ENCODE peak calls at places on chromosomes 7 and 10, in six cellular contexts. One of them, this sample, is unnamed.
A peak's percentile ranks its signal among the peaks of the same experiment; 100 is the strongest.

GRCh38 chr7:154699421-154699820 is 303.5 kb downstream of the PAXIP1 start:
- ATAC-seq in K562: no peak
- ATAC-seq in gastrocnemius medialis: no peak
- ATAC-seq in HepG2: no peak
- ATAC-seq in IMR-90: no peak
- ATAC-seq in psoas muscle: no peak
- ATAC-seq in this sample: no peak

GRCh38 chr10:127064474-127064873 is 131.9 kb downstream of the INSYN2A start:
- ATAC-seq in K562: no peak
- ATAC-seq in gastrocnemius medialis: no peak
- ATAC-seq in HepG2: no peak
- ATAC-seq in IMR-90: no peak
- ATAC-seq in psoas muscle: no peak
- ATAC-seq in this sample: no peak

GRCh38 chr7:28168393-28169158 is 12.0 kb downstream of the JAZF1 start:
- ATAC-seq in K562: no peak
- ATAC-seq in gastrocnemius medialis: no peak
- ATAC-seq in HepG2: no peak
- ATAC-seq in IMR-90: peak; percentile 8
- ATAC-seq in psoas muscle: no peak
- ATAC-seq in this sample: no peak

GRCh38 chr7:117468174-117468573 is 11.7 kb upstream of the CFTR start:
- ATAC-seq in K562: no peak
- ATAC-seq in gastrocnemius medialis: no peak
- ATAC-seq in HepG2: no peak
- ATAC-seq in IMR-90: no peak
- ATAC-seq in psoas muscle: no peak
- ATAC-seq in this sample: no peak

GRCh38 chr10:113525713-113526112 is 27.1 kb upstream of the HABP2 start:
- ATAC-seq in K562: no peak
- ATAC-seq in gastrocnemius medialis: no peak
- ATAC-seq in HepG2: no peak
- ATAC-seq in IMR-90: no peak
- ATAC-seq in psoas muscle: no peak
- ATAC-seq in this sample: no peak

GRCh38 chr10:74883428-74883827 is 57.0 kb downstream of the KAT6B start:
- ATAC-seq in K562: no peak
- ATAC-seq in gastrocnemius medialis: no peak
- ATAC-seq in HepG2: no peak
- ATAC-seq in IMR-90: no peak
- ATAC-seq in psoas muscle: no peak
- ATAC-seq in this sample: no peak

GRCh38 chr7:139340808-139341057 is 404 bp upstream of the FMC1 start:
- ATAC-seq in K562: no peak
- ATAC-seq in gastrocnemius medialis: peak; percentile 32
- ATAC-seq in HepG2: no peak
- ATAC-seq in IMR-90: peak; percentile 11
- ATAC-seq in psoas muscle: peak; percentile 29
- ATAC-seq in this sample: peak; percentile 16

GRCh38 chr7:8015095-8015745 is 46.6 kb downstream of the GLCCI1 start:
- ATAC-seq in K562: no peak
- ATAC-seq in gastrocnemius medialis: no peak
- ATAC-seq in HepG2: no peak
- ATAC-seq in IMR-90: no peak
- ATAC-seq in psoas muscle: no peak
- ATAC-seq in this sample: no peak

GRCh38 chr7:6497637-6497905 is 49.8 kb upstream of the DAGLB start:
- ATAC-seq in K562: no peak
- ATAC-seq in gastrocnemius medialis: no peak
- ATAC-seq in HepG2: peak; percentile 41
- ATAC-seq in IMR-90: no peak
- ATAC-seq in psoas muscle: no peak
- ATAC-seq in this sample: no peak

GRCh38 chr7:104230606-104231005 is 22.8 kb upstream of the ORC5 start:
- ATAC-seq in K562: no peak
- ATAC-seq in gastrocnemius medialis: no peak
- ATAC-seq in HepG2: no peak
- ATAC-seq in IMR-90: no peak
- ATAC-seq in psoas muscle: no peak
- ATAC-seq in this sample: no peak

GRCh38 chr10:110971638-110972037 is 52.2 kb downstream of the SHOC2 start:
- ATAC-seq in K562: no peak
- ATAC-seq in gastrocnemius medialis: no peak
- ATAC-seq in HepG2: no peak
- ATAC-seq in IMR-90: no peak
- ATAC-seq in psoas muscle: no peak
- ATAC-seq in this sample: no peak

GRCh38 chr7:65225422-65226006 is 148.1 kb upstream of the ZNF92 start:
- ATAC-seq in K562: no peak
- ATAC-seq in gastrocnemius medialis: no peak
- ATAC-seq in HepG2: no peak
- ATAC-seq in IMR-90: no peak
- ATAC-seq in psoas muscle: no peak
- ATAC-seq in this sample: no peak

GRCh38 chr10:47396311-47396717 is 12.2 kb upstream of the ZNF488 start:
- ATAC-seq in K562: no peak
- ATAC-seq in gastrocnemius medialis: no peak
- ATAC-seq in HepG2: no peak
- ATAC-seq in IMR-90: peak; percentile 51
- ATAC-seq in psoas muscle: no peak
- ATAC-seq in this sample: no peak

GRCh38 chr7:95874541-95875265 is 102.3 kb downstream of the DYNC1I1 start:
- ATAC-seq in K562: no peak
- ATAC-seq in gastrocnemius medialis: peak; percentile 78
- ATAC-seq in HepG2: no peak
- ATAC-seq in IMR-90: no peak
- ATAC-seq in psoas muscle: peak; percentile 42
- ATAC-seq in this sample: no peak

GRCh38 chr10:61286695-61287094 is 166.5 kb downstream of the TMEM26 start:
- ATAC-seq in K562: no peak
- ATAC-seq in gastrocnemius medialis: no peak
- ATAC-seq in HepG2: no peak
- ATAC-seq in IMR-90: no peak
- ATAC-seq in psoas muscle: no peak
- ATAC-seq in this sample: no peak

GRCh38 chr10:32048282-32048681 is 7.9 kb downstream of the KIF5B start:
- ATAC-seq in K562: no peak
- ATAC-seq in gastrocnemius medialis: no peak
- ATAC-seq in HepG2: no peak
- ATAC-seq in IMR-90: no peak
- ATAC-seq in psoas muscle: no peak
- ATAC-seq in this sample: no peak

GRCh38 chr10:101139421-101139911 is 8.4 kb downstream of the TLX1 start:
- ATAC-seq in K562: no peak
- ATAC-seq in gastrocnemius medialis: no peak
- ATAC-seq in HepG2: peak; percentile 60
- ATAC-seq in IMR-90: peak; percentile 31
- ATAC-seq in psoas muscle: no peak
- ATAC-seq in this sample: no peak

GRCh38 chr7:6614941-6615737 is at the start of gene ZNF853:
- ATAC-seq in K562: no peak
- ATAC-seq in gastrocnemius medialis: peak; percentile 23
- ATAC-seq in HepG2: peak; percentile 78
- ATAC-seq in IMR-90: peak; percentile 74
- ATAC-seq in psoas muscle: peak; percentile 37
- ATAC-seq in this sample: peak; percentile 64

GRCh38 chr10:103720328-103720963 is 134.9 kb downstream of the SH3PXD2A start:
- ATAC-seq in K562: no peak
- ATAC-seq in gastrocnemius medialis: no peak
- ATAC-seq in HepG2: no peak
- ATAC-seq in IMR-90: peak; percentile 91
- ATAC-seq in psoas muscle: peak; percentile 31
- ATAC-seq in this sample: no peak

GRCh38 chr10:112973805-112974204 is 23.8 kb downstream of the TCF7L2 start:
- ATAC-seq in K562: no peak
- ATAC-seq in gastrocnemius medialis: no peak
- ATAC-seq in HepG2: no peak
- ATAC-seq in IMR-90: no peak
- ATAC-seq in psoas muscle: no peak
- ATAC-seq in this sample: no peak

GRCh38 chr7:151599401-151600227 is 79.9 kb upstream of the RHEB start:
- ATAC-seq in K562: peak; percentile 39
- ATAC-seq in gastrocnemius medialis: peak; percentile 88
- ATAC-seq in HepG2: no peak
- ATAC-seq in IMR-90: peak; percentile 84
- ATAC-seq in psoas muscle: peak; percentile 93
- ATAC-seq in this sample: peak; percentile 94

GRCh38 chr7:84364708-84365107 is 170.1 kb upstream of the SEMA3A start:
- ATAC-seq in K562: no peak
- ATAC-seq in gastrocnemius medialis: no peak
- ATAC-seq in HepG2: no peak
- ATAC-seq in IMR-90: peak; percentile 80
- ATAC-seq in psoas muscle: no peak
- ATAC-seq in this sample: no peak

GRCh38 chr10:76397210-76397881 is 965.9 kb downstream of the LRMDA start:
- ATAC-seq in K562: no peak
- ATAC-seq in gastrocnemius medialis: no peak
- ATAC-seq in HepG2: no peak
- ATAC-seq in IMR-90: no peak
- ATAC-seq in psoas muscle: peak; percentile 39
- ATAC-seq in this sample: peak; percentile 72
- TF ChIP-seq CTCF in K562: no peak
- TF ChIP-seq CTCF in gastrocnemius medialis: no peak
- TF ChIP-seq CTCF in HepG2: no peak
- TF ChIP-seq CTCF in IMR-90: no peak
- TF ChIP-seq CTCF in psoas muscle: no peak
- TF ChIP-seq CTCF in this sample: peak; percentile 10

DNA sequence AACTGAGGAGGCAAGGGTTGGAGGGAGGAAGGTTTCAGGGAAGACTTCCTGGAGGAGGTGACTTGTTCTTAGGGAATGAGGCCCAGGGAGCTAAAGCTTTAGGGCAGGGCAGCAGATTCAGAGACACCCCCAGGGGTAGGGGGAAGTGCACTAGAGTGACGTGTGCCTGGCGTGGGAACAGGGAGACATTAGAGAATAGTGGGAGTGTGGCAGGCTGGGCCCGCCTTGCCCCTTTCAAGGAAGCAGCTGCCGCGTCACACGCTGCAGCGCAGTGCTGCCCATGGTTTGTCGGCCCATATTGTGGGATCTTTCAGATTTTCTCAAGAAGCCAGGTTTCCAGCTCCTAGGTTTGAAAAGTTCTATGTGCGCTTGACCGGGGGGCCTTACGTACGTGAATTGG is 139.4 kb downstream of the LHPP start:
- ATAC-seq in K562: no peak
- ATAC-seq in gastrocnemius medialis: no peak
- ATAC-seq in HepG2: no peak
- ATAC-seq in IMR-90: no peak
- ATAC-seq in psoas muscle: no peak
- ATAC-seq in this sample: no peak
- H3K4me1 ChIP-seq in K562: no peaks in the 10 kb centered on the region
- H3K4me1 ChIP-seq in gastrocnemius medialis: peaks cover 8% of the 10 kb centered on the region
- H3K4me1 ChIP-seq in HepG2: peaks cover 56% of the 10 kb centered on the region
- H3K4me1 ChIP-seq in IMR-90: no peaks in the 10 kb centered on the region
- H3K4me1 ChIP-seq in psoas muscle: no peaks in the 10 kb centered on the region
- H3K4me1 ChIP-seq in this sample: no peaks in the 10 kb centered on the region

DNA sequence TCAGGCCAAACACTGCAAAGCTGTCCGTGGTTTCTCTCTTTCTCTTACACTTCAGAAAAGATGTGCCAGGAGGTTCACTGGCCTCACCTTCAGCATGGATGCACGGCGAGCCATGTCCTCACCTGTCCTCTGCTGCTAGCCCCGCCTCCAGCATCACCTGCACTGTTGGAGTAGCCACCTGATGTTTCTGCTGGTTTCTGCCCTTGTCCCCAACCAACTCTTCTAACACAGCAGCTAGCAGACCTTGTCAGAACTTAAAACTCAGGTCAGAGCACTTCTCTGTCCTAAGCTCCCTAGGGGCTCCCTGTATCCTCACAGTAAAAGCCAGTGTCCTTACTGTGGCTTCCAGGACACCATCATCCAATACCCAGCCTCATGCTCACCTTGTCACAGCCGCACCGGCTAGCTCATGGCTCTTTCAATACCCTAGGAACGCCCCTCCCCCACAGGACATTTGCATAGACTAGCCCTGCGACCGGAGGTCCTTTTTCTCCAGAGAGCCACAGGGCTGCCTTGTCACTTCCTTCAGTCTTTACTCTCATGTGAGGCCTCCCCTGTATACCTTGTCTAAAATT is 15.2 kb downstream of the PALD1 start:
- ATAC-seq in K562: peak; percentile 73
- ATAC-seq in gastrocnemius medialis: no peak
- ATAC-seq in HepG2: no peak
- ATAC-seq in IMR-90: no peak
- ATAC-seq in psoas muscle: no peak
- ATAC-seq in this sample: no peak
- TF ChIP-seq CTCF in K562: no peak
- TF ChIP-seq CTCF in gastrocnemius medialis: no peak
- TF ChIP-seq CTCF in HepG2: no peak
- TF ChIP-seq CTCF in IMR-90: no peak
- TF ChIP-seq CTCF in psoas muscle: no peak
- TF ChIP-seq CTCF in this sample: no peak

GRCh38 chr7:56053993-56054392 is 2.4 kb downstream of the CCT6A start:
- ATAC-seq in K562: no peak
- ATAC-seq in gastrocnemius medialis: no peak
- ATAC-seq in HepG2: no peak
- ATAC-seq in IMR-90: no peak
- ATAC-seq in psoas muscle: no peak
- ATAC-seq in this sample: no peak
- H3K4me1 ChIP-seq in K562: peaks cover 20% of the 10 kb centered on the region
- H3K4me1 ChIP-seq in gastrocnemius medialis: peaks cover 22% of the 10 kb centered on the region
- H3K4me1 ChIP-seq in HepG2: peaks cover 73% of the 10 kb centered on the region
- H3K4me1 ChIP-seq in IMR-90: peaks cover 4% of the 10 kb centered on the region
- H3K4me1 ChIP-seq in psoas muscle: peaks cover 37% of the 10 kb centered on the region
- H3K4me1 ChIP-seq in this sample: peaks cover 41% of the 10 kb centered on the region

GRCh38 chr7:47988496-47989386 is 9.3 kb upstream of the HUS1 start:
- ATAC-seq in K562: peak; percentile 45
- ATAC-seq in gastrocnemius medialis: no peak
- ATAC-seq in HepG2: peak; percentile 61
- ATAC-seq in IMR-90: no peak
- ATAC-seq in psoas muscle: no peak
- ATAC-seq in this sample: no peak
- TF ChIP-seq CTCF in K562: peak; percentile 12
- TF ChIP-seq CTCF in gastrocnemius medialis: no peak
- TF ChIP-seq CTCF in HepG2: peak; percentile 21
- TF ChIP-seq CTCF in IMR-90: peak; percentile 34
- TF ChIP-seq CTCF in psoas muscle: no peak
- TF ChIP-seq CTCF in this sample: no peak

GRCh38 chr10:125628251-125629049 is 54.5 kb downstream of the TEX36 start:
- ATAC-seq in K562: no peak
- ATAC-seq in gastrocnemius medialis: no peak
- ATAC-seq in HepG2: no peak
- ATAC-seq in IMR-90: no peak
- ATAC-seq in psoas muscle: no peak
- ATAC-seq in this sample: no peak
- H3K4me1 ChIP-seq in K562: no peaks in the 10 kb centered on the region
- H3K4me1 ChIP-seq in gastrocnemius medialis: no peaks in the 10 kb centered on the region
- H3K4me1 ChIP-seq in HepG2: no peaks in the 10 kb centered on the region
- H3K4me1 ChIP-seq in IMR-90: no peaks in the 10 kb centered on the region
- H3K4me1 ChIP-seq in psoas muscle: no peaks in the 10 kb centered on the region
- H3K4me1 ChIP-seq in this sample: no peaks in the 10 kb centered on the region